ENCODE peak calls at places on chromosomes 13 and 19, in nine cellular contexts. N, K, O, G, C, E, L, I and A are unnamed samples.
A peak's percentile ranks its signal among the peaks of the same experiment; 100 is the strongest.

GRCh38 chr13:92716749-92717148 is 509.9 kb upstream of the GPC6 start:
- DNase-seq in N (peak; percentile 55), C (peak; percentile 21), G (no peak), I (no peak), L (no peak), K (no peak), O (no peak), E (no peak), A (no peak)

GRCh38 chr19:2856457-2857055 is 10.6 kb upstream of the ZNF556 start:
- DNase-seq in O (no peak), N (no peak), G (no peak), E (no peak), K (no peak), L (no peak), C (no peak), I (no peak), A (no peak)

GRCh38 chr13:34578917-34579316 is 363.2 kb upstream of the NBEA start:
- DNase-seq in G (no peak), L (no peak), C (peak; percentile 23), I (no peak), O (no peak), E (no peak), K (no peak), N (no peak), A (no peak)

GRCh38 chr13:36310417-36311108 is 12.9 kb upstream of the CCDC169 start:
- DNase-seq in O (no peak), N (peak; percentile 32), E (no peak), C (peak; percentile 28), G (no peak), K (no peak), I (no peak), L (no peak), A (no peak)

GRCh38 chr19:48752511-48753365 is at the start of gene FUT1:
- DNase-seq in N (peak; percentile 47), C (peak; percentile 40), L (peak; percentile 95), I (peak; percentile 88), O (peak; percentile 98), G (peak; percentile 96), E (peak; percentile 37), K (peak; percentile 79), A (no peak)

GRCh38 chr19:55537741-55538111 is 793 bp upstream of the SBK2 start:
- DNase-seq in G (no peak), O (peak; percentile 72), E (no peak), K (no peak), I (no peak), L (no peak), C (peak; percentile 56), N (no peak), A (no peak)

GRCh38 chr13:37602743-37603381 is 4.3 kb upstream of the POSTN start:
- DNase-seq in O (no peak), C (peak; percentile 36), N (peak; percentile 51), I (no peak), K (no peak), L (no peak), G (no peak), E (no peak), A (no peak)

GRCh38 chr19:28521169-28521568 is 691.8 kb downstream of the UQCRFS1 start:
- DNase-seq in C (no peak), O (no peak), G (no peak), I (no peak), L (no peak), N (no peak), E (no peak), K (no peak), A (no peak)

GRCh38 chr13:46575321-46575721 is 22.4 kb downstream of the LRCH1 start:
- DNase-seq in E (no peak), G (no peak), O (no peak), N (peak; percentile 70), C (peak; percentile 64), K (no peak), L (no peak), I (no peak), A (no peak)

DNA sequence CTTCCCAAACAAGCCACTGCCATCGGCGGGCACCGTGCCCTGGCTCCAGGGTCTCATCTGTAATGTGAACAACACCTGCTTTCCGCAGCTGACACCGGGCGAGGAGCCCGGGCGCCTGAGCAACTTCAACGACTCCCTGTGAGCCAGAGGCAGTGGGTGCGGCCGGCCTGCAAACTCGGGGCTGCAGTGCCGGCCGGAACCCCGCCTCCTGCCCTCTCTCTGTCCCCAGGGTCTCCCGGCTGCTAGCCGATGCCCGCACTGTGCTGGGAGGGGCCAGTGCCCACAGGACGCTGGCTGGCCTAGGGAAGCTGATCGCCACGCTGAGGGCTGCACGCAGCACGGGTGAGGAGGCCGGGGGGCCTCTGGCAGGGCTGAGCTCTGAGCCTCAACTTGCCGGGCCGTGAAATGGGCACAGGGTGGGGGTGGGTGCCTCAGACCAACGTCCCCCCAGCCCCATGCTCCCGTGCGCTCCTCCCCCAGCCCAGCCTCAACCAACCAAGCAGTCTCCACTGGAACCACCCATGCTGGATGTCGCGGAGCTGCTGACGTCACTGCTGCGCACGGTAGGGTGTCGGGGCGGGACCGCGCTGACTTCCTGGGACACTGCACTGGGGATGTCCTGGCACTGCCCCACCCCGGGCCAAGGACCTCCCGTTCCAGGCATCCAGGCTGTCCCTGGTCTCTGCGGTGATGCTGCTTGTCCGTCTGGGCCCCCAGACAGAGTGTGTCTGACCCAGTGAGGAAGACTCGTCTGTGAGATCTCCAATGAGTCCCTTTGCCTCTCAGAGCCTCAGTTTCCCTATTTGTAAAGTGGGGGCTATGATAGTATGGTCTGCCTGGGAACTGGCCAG is 2.2 kb downstream of the ABCA7 start:
- DNase-seq in E (no peak), C (no peak), G (peak; percentile 92), N (no peak), L (peak; percentile 85), I (no peak), O (peak; percentile 49), K (peak; percentile 87), A (no peak)
- H3K4me3 ChIP-seq in E (peak overlapping the region; percentile 11), C (no peak overlapping the region), G (no peak overlapping the region), N (no peak overlapping the region), L (no peak overlapping the region), I (no peak overlapping the region), O (no peak overlapping the region), K (peak overlapping the region; percentile 54), A (no peak overlapping the region)

GRCh38 chr19:38724380-38724854 is 19.9 kb downstream of the CAPN12 start:
- DNase-seq in N (no peak), G (no peak), E (no peak), K (no peak), O (no peak), C (no peak), L (no peak), I (no peak), A (no peak)

GRCh38 chr19:38726284-38726673 is 18.0 kb downstream of the CAPN12 start:
- DNase-seq in I (peak; percentile 23), N (no peak), O (no peak), E (no peak), C (no peak), K (no peak), L (no peak), G (no peak), A (no peak)

GRCh38 chr19:38727306-38727867 is 16.9 kb downstream of the CAPN12 start:
- DNase-seq in K (no peak), G (peak; percentile 1), I (no peak), E (no peak), O (no peak), N (no peak), C (no peak), L (no peak), A (no peak)

GRCh38 chr19:38726761-38727301 is 17.4 kb downstream of the CAPN12 start:
- DNase-seq in G (no peak), O (no peak), N (no peak), C (no peak), L (no peak), E (no peak), K (no peak), I (no peak), A (no peak)

DNA sequence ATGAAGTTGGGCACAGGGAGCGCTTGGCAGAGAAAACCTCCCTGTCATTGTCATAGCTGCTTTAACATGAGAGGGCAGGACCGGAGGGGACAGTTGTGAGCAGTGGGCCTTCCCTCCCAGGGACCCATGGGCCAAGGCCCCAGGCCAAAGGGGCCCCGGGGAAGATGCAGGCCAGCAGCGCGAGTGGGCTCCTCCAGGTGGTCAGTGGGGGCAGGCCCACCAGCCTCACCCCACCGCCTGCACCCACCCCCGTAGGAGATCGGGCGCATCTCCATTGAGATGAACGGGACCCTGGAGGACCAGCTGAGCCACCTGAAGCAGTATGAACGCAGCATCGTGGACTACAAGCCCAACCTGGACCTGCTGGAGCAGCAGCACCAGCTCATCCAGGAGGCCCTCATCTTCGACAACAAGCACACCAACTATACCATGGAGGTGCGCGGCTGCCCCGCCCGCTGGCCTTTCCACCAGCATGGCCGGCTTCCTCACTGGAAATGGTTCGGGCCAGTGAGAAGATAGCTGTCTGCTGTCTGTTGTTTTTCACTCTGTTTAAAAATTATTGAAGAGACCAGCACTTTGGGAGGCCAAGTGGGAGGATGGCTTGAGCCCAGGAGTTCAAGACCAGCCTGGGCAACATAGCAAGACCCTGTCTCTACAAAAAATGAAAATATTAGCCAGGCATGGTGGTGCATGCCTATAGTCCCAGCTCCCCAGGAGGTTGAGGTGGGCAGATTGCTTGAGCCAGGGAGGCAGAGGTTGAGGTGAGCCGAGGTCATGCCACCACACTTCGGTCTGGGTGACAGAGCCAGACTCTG is 18.6 kb downstream of the CAPN12 start:
- DNase-seq in G (no peak), E (no peak), I (peak; percentile 19), K (no peak), N (no peak), O (no peak), L (no peak), C (no peak), A (no peak)
- H3K36me3 ChIP-seq in G (peaks cover 46% of the 10 kb centered on the region), E (peaks cover 94% of the 10 kb centered on the region), I (no peaks in the 10 kb centered on the region), K (peaks cover 95% of the 10 kb centered on the region), N (peaks cover 45% of the 10 kb centered on the region), O (peaks cover 65% of the 10 kb centered on the region), L (peaks cover 9% of the 10 kb centered on the region), C (peaks cover 69% of the 10 kb centered on the region), A (peaks cover 87% of the 10 kb centered on the region)

GRCh38 chr13:114110091-114110829 is 22.2 kb downstream of the RASA3 start:
- DNase-seq in K (peak; percentile 76), C (no peak), G (peak; percentile 55), I (no peak), L (no peak), N (no peak), E (peak; percentile 30), O (peak; percentile 82), A (no peak)

GRCh38 chr13:114109646-114110045 is 22.8 kb downstream of the RASA3 start:
- DNase-seq in K (peak; percentile 71), C (no peak), O (peak; percentile 53), G (no peak), N (no peak), L (no peak), E (peak; percentile 21), I (no peak), A (no peak)

GRCh38 chr13:114108141-114108761 is 24.2 kb downstream of the RASA3 start:
- DNase-seq in C (no peak), K (peak; percentile 57), G (no peak), E (peak; percentile 15), O (peak; percentile 10), I (no peak), L (no peak), N (no peak), A (no peak)

GRCh38 chr13:114107686-114108081 is 24.7 kb downstream of the RASA3 start:
- DNase-seq in I (no peak), C (peak; percentile 87), N (peak; percentile 80), K (peak; percentile 36), L (no peak), E (peak; percentile 17), O (peak; percentile 39), G (no peak), A (no peak)

GRCh38 chr13:114108894-114109293 is 23.5 kb downstream of the RASA3 start:
- DNase-seq in L (no peak), E (peak; percentile 16), K (peak; percentile 48), O (peak; percentile 28), N (no peak), C (no peak), G (no peak), I (no peak), A (no peak)
- H3K4me1 ChIP-seq in L (no peaks in the 10 kb centered on the region), E (no peaks in the 10 kb centered on the region), K (peaks cover 19% of the 10 kb centered on the region), O (peaks cover 11% of the 10 kb centered on the region), N (peaks cover 32% of the 10 kb centered on the region), C (peaks cover 64% of the 10 kb centered on the region), G (no peaks in the 10 kb centered on the region), I (no peaks in the 10 kb centered on the region), A (no peaks in the 10 kb centered on the region)

GRCh38 chr13:77696006-77696862 is 1.3 kb upstream of the SLAIN1 start:
- DNase-seq in E (no peak), G (no peak), L (no peak), N (no peak), I (no peak), O (peak; percentile 44), C (peak; percentile 7), K (no peak), A (no peak)
- H3K4me3 ChIP-seq in E (peak overlapping the region; percentile 87), G (no peak overlapping the region), L (no peak overlapping the region), N (peak overlapping the region; percentile 98), I (peak overlapping the region; percentile 80), O (peak overlapping the region; percentile 83), C (no peak overlapping the region), K (no peak overlapping the region), A (peak overlapping the region; percentile 78)